ENCODE peak calls at places on chromosome 17, in eight cellular contexts. B is stimulated activated CD8-positive, alpha-beta memory T cell treated with anti-CD3 and anti-CD28 coated beads, Interleukin-15, amount 100 ng/mL, for 24 hours; G is Caco-2; V is fibroblast of the aortic adventitia; N is occipital lobe; T is dermis blood vessel endothelial cell; O is left ventricle myocardium superior; D is mucosa of descending colon. W is an unnamed sample.

GRCh38 chr17:74770498-74771318 is 5.4 kb downstream of the NAT9 start:
- DNase-seq in B (peak; percentile 40), G (peak; percentile 89), V (peak; percentile 37), N (peak; percentile 30), T (peak; percentile 65), O (peak; percentile 80), D (peak; percentile 88), W (no peak)

GRCh38 chr17:50170662-50171370 is 5.0 kb downstream of the SGCA start:
- DNase-seq in B (no peak), G (no peak), V (peak; percentile 31), N (no peak), T (no peak), O (no peak), D (no peak), W (no peak)

GRCh38 chr17:68085751-68086445 is 50.4 kb downstream of the KPNA2 start:
- DNase-seq in B (no peak), G (peak; percentile 23), V (no peak), N (no peak), T (peak; percentile 7), O (no peak), D (peak; percentile 69), W (no peak)

GRCh38 chr17:33371377-33371776 is 78.3 kb upstream of the ASIC2 start:
- DNase-seq in B (no peak), G (no peak), V (no peak), N (no peak), T (no peak), O (no peak), D (no peak), W (no peak)

GRCh38 chr17:17682737-17683675 is 1.7 kb downstream of the RAI1 start:
- DNase-seq in B (peak; percentile 22), G (peak; percentile 82), V (peak; percentile 89), N (peak; percentile 61), T (peak; percentile 74), O (peak; percentile 85), D (peak; percentile 83), W (no peak)

GRCh38 chr17:77527394-77527793 is 386.6 kb downstream of the SEC14L1 start:
- DNase-seq in B (no peak), G (no peak), V (no peak), N (peak; percentile 40), T (no peak), O (no peak), D (no peak), W (no peak)

GRCh38 chr17:13491916-13492315 is 109.8 kb downstream of the HS3ST3A1 start:
- DNase-seq in B (no peak), G (no peak), V (no peak), N (no peak), T (no peak), O (no peak), D (no peak), W (no peak)

GRCh38 chr17:34246436-34246835 is 8.6 kb upstream of the CCL2 start:
- DNase-seq in B (no peak), G (no peak), V (no peak), N (no peak), T (no peak), O (no peak), D (no peak), W (no peak)

GRCh38 chr17:2814499-2815341 is 18.5 kb downstream of the RAP1GAP2 start:
- DNase-seq in B (peak; percentile 58), G (no peak), V (no peak), N (no peak), T (no peak), O (peak; percentile 43), D (peak; percentile 54), W (no peak)

GRCh38 chr17:77400445-77400870 is 259.7 kb downstream of the SEC14L1 start:
- DNase-seq in B (peak; percentile 52), G (peak; percentile 43), V (no peak), N (no peak), T (peak; percentile 77), O (peak; percentile 70), D (peak; percentile 61), W (no peak)

GRCh38 chr17:44782349-44782850 is 23.6 kb downstream of the ADAM11 start:
- DNase-seq in B (no peak), G (no peak), V (no peak), N (no peak), T (no peak), O (no peak), D (no peak), W (no peak)

GRCh38 chr17:16506188-16506587 is 14.2 kb upstream of the LRRC75A start:
- DNase-seq in B (no peak), G (no peak), V (no peak), N (no peak), T (no peak), O (no peak), D (no peak), W (no peak)

GRCh38 chr17:10516065-10516464 is 2.3 kb downstream of the MYH1 start:
- DNase-seq in B (no peak), G (no peak), V (no peak), N (no peak), T (no peak), O (no peak), D (no peak), W (no peak)

GRCh38 chr17:50176559-50177471 is 11.0 kb downstream of the SGCA start:
- DNase-seq in B (no peak), G (no peak), V (peak; percentile 22), N (no peak), T (no peak), O (no peak), D (no peak), W (no peak)

GRCh38 chr17:27944546-27945332 is 51.6 kb upstream of the LYRM9 start:
- DNase-seq in B (no peak), G (no peak), V (no peak), N (no peak), T (peak; percentile 12), O (no peak), D (no peak), W (no peak)

GRCh38 chr17:76672270-76672851 is 28.8 kb upstream of the ST6GALNAC1 start:
- DNase-seq in B (no peak), G (peak; percentile 33), V (no peak), N (no peak), T (peak; percentile 39), O (no peak), D (no peak), W (no peak)